ENCODE peak calls at places on chromosomes 6 and 20, in four cellular contexts. D is GM12878, A is HL-60, J is K562. W is an unnamed sample.

GRCh38 chr20:38804682-38805501 is 605 bp upstream of the PPP1R16B start:
- DNase-seq in D (peak; percentile 65), A (peak; percentile 62), J (peak; percentile 71), W (peak; percentile 44)

GRCh38 chr6:107704377-107705013 is 119.6 kb downstream of the SCML4 start:
- DNase-seq in D (no peak), J (peak; percentile 51), A (peak; percentile 16), W (no peak)

GRCh38 chr6:5665173-5665572 is 341.6 kb downstream of the NRN1 start:
- DNase-seq in A (no peak), D (no peak), J (no peak), W (no peak)

GRCh38 chr6:91822581-91822980 is 1235.7 kb upstream of the MAP3K7 start:
- DNase-seq in D (no peak), J (no peak), A (no peak), W (no peak)

GRCh38 chr6:139126255-139126654 is 8.6 kb upstream of the HECA start:
- DNase-seq in J (no peak), D (no peak), A (no peak), W (no peak)

GRCh38 chr6:147043994-147044477 is 160.2 kb upstream of the STXBP5 start:
- DNase-seq in A (no peak), D (no peak), J (no peak), W (no peak)

GRCh38 chr6:137102851-137103492 is 58.2 kb upstream of the IL20RA start:
- DNase-seq in A (no peak), J (no peak), D (peak; percentile 100), W (peak; percentile 16)

GRCh38 chr6:131213501-131213990 is 78.3 kb downstream of the AKAP7 start:
- DNase-seq in A (no peak), J (no peak), D (no peak), W (no peak)

GRCh38 chr6:2432258-2432657 is 186.9 kb upstream of the GMDS start:
- DNase-seq in D (no peak), J (no peak), A (no peak), W (no peak)

GRCh38 chr20:13567663-13568062 is 71.1 kb downstream of the TASP1 start:
- DNase-seq in A (peak; percentile 34), J (no peak), D (no peak), W (no peak)

GRCh38 chr6:3312604-3313167 is 53.9 kb downstream of the PSMG4 start:
- DNase-seq in J (no peak), A (no peak), D (no peak), W (no peak)

GRCh38 chr6:52543262-52543661 is 33.6 kb downstream of the TRAM2 start:
- DNase-seq in D (no peak), A (no peak), J (no peak), W (no peak)

GRCh38 chr6:52545050-52545843 is 31.6 kb downstream of the TRAM2 start:
- DNase-seq in D (no peak), A (no peak), J (no peak), W (no peak)

GRCh38 chr6:52545844-52546119 is 31.1 kb downstream of the TRAM2 start:
- DNase-seq in A (no peak), D (no peak), J (no peak), W (no peak)

GRCh38 chr6:52544325-52545022 is 32.4 kb downstream of the TRAM2 start:
- DNase-seq in D (no peak), A (no peak), J (no peak), W (no peak)

DNA sequence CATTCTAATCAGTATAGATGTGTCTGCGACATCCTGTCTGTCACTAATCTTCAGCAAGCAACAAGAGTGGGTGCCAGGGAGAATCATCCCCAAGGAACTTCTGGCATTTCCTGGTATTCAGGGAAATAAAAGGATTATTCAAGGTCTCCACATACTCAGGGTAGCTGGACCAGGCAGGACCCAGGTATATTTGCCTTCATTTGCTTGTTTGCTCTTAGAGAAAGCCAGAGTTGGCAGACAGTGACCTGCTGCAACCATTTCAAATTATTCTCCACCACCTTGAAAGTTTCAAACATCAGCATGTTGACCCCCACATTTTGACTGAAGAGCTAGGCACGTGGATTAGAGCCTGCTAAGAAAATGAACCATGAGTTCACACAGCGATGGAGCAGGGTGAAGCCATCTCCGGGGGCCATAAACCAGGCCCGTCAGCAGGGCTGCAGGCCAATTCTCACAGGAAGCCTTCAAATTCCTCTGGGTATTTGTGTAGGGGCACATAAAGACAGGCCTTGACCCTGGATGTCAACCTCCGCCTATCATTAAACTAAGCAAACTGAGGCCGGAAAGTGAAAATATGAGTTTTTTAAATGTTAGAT is 33.0 kb downstream of the TRAM2 start:
- DNase-seq in J (no peak), A (no peak), D (no peak), W (no peak)
- TF ChIP-seq POLR2AphosphoS5 in J (no peak), A (no peak), D (no peak), W (no peak)

DNA sequence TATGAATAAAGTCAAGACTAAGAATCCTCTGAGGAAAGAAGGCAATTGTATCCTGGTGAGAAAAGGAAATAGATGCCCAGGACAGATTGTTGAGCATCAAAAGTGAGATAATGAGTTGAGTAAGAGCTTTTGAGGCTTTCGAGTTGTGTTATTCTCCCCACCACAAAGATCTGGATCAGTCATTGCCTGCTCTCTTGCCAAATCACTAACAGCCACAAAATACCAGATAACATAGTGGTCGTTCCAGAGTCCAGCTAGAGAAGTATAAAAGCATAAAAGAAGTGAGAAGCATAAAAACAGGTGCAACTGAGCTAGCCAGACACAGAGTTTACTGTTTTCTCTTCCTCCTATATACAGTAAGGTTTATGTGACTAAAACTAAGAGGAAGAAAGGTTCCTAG is 4.9 kb downstream of the SPINT4 start:
- DNase-seq in A (no peak), J (no peak), D (no peak), W (no peak)
- TF ChIP-seq SPI1 in A (no peak), J (no peak), D (no peak), W (no peak)

DNA sequence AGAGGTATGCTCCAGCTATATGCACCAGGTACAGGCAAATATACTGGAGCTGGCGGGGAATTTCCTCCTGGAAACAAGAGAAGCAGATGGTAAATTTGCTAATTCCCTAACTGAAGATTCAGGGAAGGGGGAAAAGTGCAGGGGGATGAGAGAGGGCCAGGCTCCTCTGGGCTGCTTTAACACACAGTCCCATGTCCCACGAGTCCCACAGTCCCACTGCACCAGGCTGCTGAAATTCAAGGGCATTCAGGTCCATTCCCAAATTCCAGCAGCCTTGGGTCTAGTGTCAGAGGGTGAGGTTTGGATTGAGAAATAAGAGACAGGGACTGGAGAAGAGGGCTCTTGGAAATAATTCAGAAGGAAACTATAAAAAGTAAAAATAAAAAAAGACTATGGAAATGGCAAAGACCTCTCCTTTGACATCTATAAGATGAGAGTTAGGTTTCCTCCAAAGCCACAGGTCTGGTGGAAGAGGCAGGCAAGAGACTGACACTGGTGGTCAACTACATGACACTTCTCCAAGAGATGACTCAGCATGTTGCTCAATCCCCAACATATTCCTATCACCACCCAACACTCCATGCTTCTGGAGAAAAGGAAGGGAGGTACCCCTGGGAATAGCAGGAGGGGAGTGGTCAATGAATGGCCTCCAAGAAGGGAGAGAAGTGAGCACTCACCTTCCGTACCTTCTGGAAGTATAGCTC is 69.2 kb downstream of the TRAM2 start:
- DNase-seq in J (peak; percentile 37), D (no peak), A (no peak), W (no peak)
- TF ChIP-seq POLR2AphosphoS5 in J (no peak), D (no peak), A (no peak), W (no peak)

GRCh38 chr20:844473-845225 is 11.1 kb downstream of the FAM110A start:
- DNase-seq in J (peak; percentile 91), A (peak; percentile 7), D (peak; percentile 45), W (peak; percentile 97)

GRCh38 chr20:845226-845868 is 11.8 kb downstream of the FAM110A start:
- DNase-seq in J (no peak), A (no peak), D (no peak), W (no peak)

GRCh38 chr20:848218-848617 is 14.7 kb downstream of the FAM110A start:
- DNase-seq in A (no peak), D (no peak), J (no peak), W (no peak)

GRCh38 chr20:845967-846893 is 12.7 kb downstream of the FAM110A start:
- DNase-seq in D (no peak), J (no peak), A (peak; percentile 72), W (no peak)

GRCh38 chr20:846894-847278 is 13.4 kb downstream of the FAM110A start:
- DNase-seq in A (peak; percentile 82), D (no peak), J (no peak), W (peak; percentile 61)
- TF ChIP-seq SPI1 in A (peak; percentile 34), D (no peak), J (no peak), W (no peak)

GRCh38 chr6:105921781-105922180 is 164.4 kb upstream of the PRDM1 start:
- DNase-seq in D (no peak), A (no peak), J (no peak), W (no peak)

GRCh38 chr6:105917038-105917695 is 169.0 kb upstream of the PRDM1 start:
- DNase-seq in A (no peak), D (no peak), J (no peak), W (no peak)

GRCh38 chr6:105920071-105920470 is 166.1 kb upstream of the PRDM1 start:
- DNase-seq in J (no peak), A (no peak), D (no peak), W (no peak)
- TF ChIP-seq POLR2AphosphoS5 in J (no peak), A (no peak), D (no peak), W (no peak)

GRCh38 chr6:117269649-117270120 is 4.3 kb downstream of the VGLL2 start:
- DNase-seq in A (no peak), J (no peak), D (no peak), W (no peak)
- TF ChIP-seq SPI1 in A (no peak), J (no peak), D (no peak), W (no peak)

GRCh38 chr6:6825986-6826901 is 237.7 kb downstream of the LY86 start:
- DNase-seq in A (peak; percentile 78), J (no peak), D (peak; percentile 69), W (peak; percentile 41)
- TF ChIP-seq POLR2AphosphoS5 in A (no peak), J (no peak), D (no peak), W (no peak)